ENCODE peak calls at places on chromosomes 5 and 9, in five cellular contexts. P is mesothelial cell of epicardium, E is AG09309, S is type B pancreatic cell, Y is KG1. Z is an unnamed sample.

GRCh38 chr9:1490341-1491115 is 440.4 kb downstream of the DMRT2 start:
- DNase-seq in P (no peak), E (no peak), S (no peak), Y (no peak), Z (no peak)

GRCh38 chr5:154375331-154376008 is 70.3 kb upstream of the SAP30L start:
- DNase-seq in P (no peak), E (no peak), S (no peak), Y (no peak), Z (no peak)

GRCh38 chr5:180129291-180130190 is 58.0 kb upstream of the RNF130 start:
- DNase-seq in P (peak), E (no peak), S (peak), Y (no peak), Z (no peak)

GRCh38 chr5:71457106-71457505 is 1.7 kb downstream of the BDP1 start:
- DNase-seq in P (no peak), E (no peak), S (no peak), Y (no peak), Z (no peak)

GRCh38 chr5:137039939-137040515 is 459.1 kb downstream of the SPOCK1 start:
- DNase-seq in P (no peak), E (no peak), S (no peak), Y (no peak), Z (no peak)

GRCh38 chr5:88734191-88734640 is 148.8 kb downstream of the MEF2C start:
- DNase-seq in P (no peak), E (no peak), S (no peak), Y (no peak), Z (peak)

GRCh38 chr5:159510282-159510681 is 180.0 kb upstream of the IL12B start:
- DNase-seq in P (peak), E (peak), S (peak), Y (no peak), Z (no peak)

GRCh38 chr5:32837211-32837610 is 126.1 kb downstream of the NPR3 start:
- DNase-seq in P (no peak), E (no peak), S (no peak), Y (no peak), Z (no peak)

GRCh38 chr9:126932871-126933321 is 18.3 kb downstream of the RALGPS1 start:
- DNase-seq in P (no peak), E (no peak), S (no peak), Y (no peak), Z (no peak)

GRCh38 chr9:19032411-19032810 is 598 bp downstream of the SAXO1 start:
- DNase-seq in P (no peak), E (no peak), S (no peak), Y (no peak), Z (no peak)

GRCh38 chr9:10690546-10690945 is 77.7 kb upstream of the PTPRD start:
- DNase-seq in P (no peak), E (no peak), S (no peak), Y (no peak), Z (no peak)

GRCh38 chr9:123335227-123335985 is 20.6 kb upstream of the CRB2 start:
- DNase-seq in P (no peak), E (peak), S (no peak), Y (no peak), Z (no peak)

GRCh38 chr9:12784461-12785250 is 9.8 kb downstream of the LURAP1L start:
- DNase-seq in P (no peak), E (peak), S (no peak), Y (no peak), Z (peak)

GRCh38 chr9:136693490-136694162 is 6.4 kb upstream of the AGPAT2 start:
- DNase-seq in P (no peak), E (no peak), S (no peak), Y (no peak), Z (peak)

GRCh38 chr5:36712719-36713118 is 106.3 kb downstream of the SLC1A3 start:
- DNase-seq in P (no peak), E (no peak), S (no peak), Y (no peak), Z (no peak)

GRCh38 chr9:7489018-7489417 is 310.6 kb downstream of the DMAC1 start:
- DNase-seq in P (no peak), E (no peak), S (no peak), Y (no peak), Z (no peak)

GRCh38 chr5:160188151-160188967 is 40.9 kb upstream of the FABP6 start:
- DNase-seq in P (peak), E (peak), S (no peak), Y (no peak), Z (no peak)

GRCh38 chr5:107794731-107795130 is 124.0 kb upstream of the EFNA5 start:
- DNase-seq in P (no peak), E (no peak), S (no peak), Y (no peak), Z (no peak)

GRCh38 chr5:164422400-164422799 is 917.0 kb downstream of the MAT2B start:
- DNase-seq in P (no peak), E (no peak), S (no peak), Y (no peak), Z (peak)

GRCh38 chr9:121609845-121610637 is 41.4 kb upstream of the DAB2IP start:
- DNase-seq in P (no peak), E (no peak), S (no peak), Y (no peak), Z (peak)

GRCh38 chr9:124894741-124895170 is 32.8 kb downstream of the ARPC5L start:
- DNase-seq in P (no peak), E (peak), S (no peak), Y (peak), Z (peak)

GRCh38 chr5:54018438-54018837 is 291.9 kb downstream of the ARL15 start:
- DNase-seq in P (no peak), E (no peak), S (no peak), Y (no peak), Z (no peak)

GRCh38 chr9:19948021-19948420 is 159.2 kb upstream of the SLC24A2 start:
- DNase-seq in P (no peak), E (no peak), S (no peak), Y (no peak), Z (no peak)

GRCh38 chr9:111691686-111692329 is 30.4 kb downstream of the GNG10 start:
- DNase-seq in P (no peak), E (peak), S (no peak), Y (no peak), Z (peak)

GRCh38 chr5:96601200-96601599 is 61.0 kb upstream of the CAST start:
- DNase-seq in P (no peak), E (no peak), S (no peak), Y (no peak), Z (peak)